ENCODE peak calls at places on chromosomes 5 and 9, in seven cellular contexts. One of them, this sample, is unnamed.

GRCh38 chr5:131302506-131302905 is 38.7 kb downstream of the CDC42SE2 start:
- DNase-seq in AG04450: no peak
- DNase-seq in heart left ventricle: no peak
- DNase-seq in GM23248: no peak
- DNase-seq in cardiac muscle cell: no peak
- DNase-seq in colonic mucosa: no peak
- DNase-seq in fibroblast of lung: no peak
- DNase-seq in this sample: no peak

GRCh38 chr5:104573979-104574709 is 1011.6 kb upstream of the NUDT12 start:
- DNase-seq in AG04450: no peak
- DNase-seq in heart left ventricle: no peak
- DNase-seq in GM23248: no peak
- DNase-seq in cardiac muscle cell: no peak
- DNase-seq in colonic mucosa: no peak
- DNase-seq in fibroblast of lung: no peak
- DNase-seq in this sample: peak; percentile 33

GRCh38 chr5:16957305-16958165 is 21.4 kb upstream of the MYO10 start:
- DNase-seq in AG04450: peak; percentile 88
- DNase-seq in heart left ventricle: no peak
- DNase-seq in GM23248: peak; percentile 94
- DNase-seq in cardiac muscle cell: no peak
- DNase-seq in colonic mucosa: no peak
- DNase-seq in fibroblast of lung: peak; percentile 79
- DNase-seq in this sample: no peak

GRCh38 chr5:132661231-132662003 is 3.4 kb downstream of the IL13 start:
- DNase-seq in AG04450: no peak
- DNase-seq in heart left ventricle: no peak
- DNase-seq in GM23248: peak; percentile 12
- DNase-seq in cardiac muscle cell: no peak
- DNase-seq in colonic mucosa: no peak
- DNase-seq in fibroblast of lung: no peak
- DNase-seq in this sample: no peak

GRCh38 chr5:72988769-72989168 is 32.9 kb downstream of the FCHO2 start:
- DNase-seq in AG04450: no peak
- DNase-seq in heart left ventricle: no peak
- DNase-seq in GM23248: no peak
- DNase-seq in cardiac muscle cell: no peak
- DNase-seq in colonic mucosa: no peak
- DNase-seq in fibroblast of lung: no peak
- DNase-seq in this sample: no peak

GRCh38 chr9:9914174-9914573 is 698.6 kb downstream of the PTPRD start:
- DNase-seq in AG04450: no peak
- DNase-seq in heart left ventricle: no peak
- DNase-seq in GM23248: no peak
- DNase-seq in cardiac muscle cell: no peak
- DNase-seq in colonic mucosa: no peak
- DNase-seq in fibroblast of lung: no peak
- DNase-seq in this sample: no peak

GRCh38 chr5:669111-669841 is 23.9 kb downstream of the TPPP start:
- DNase-seq in AG04450: no peak
- DNase-seq in heart left ventricle: no peak
- DNase-seq in GM23248: peak; percentile 42
- DNase-seq in cardiac muscle cell: peak; percentile 57
- DNase-seq in colonic mucosa: no peak
- DNase-seq in fibroblast of lung: no peak
- DNase-seq in this sample: no peak

GRCh38 chr9:89622933-89623861 is 18.4 kb downstream of the GADD45G start:
- DNase-seq in AG04450: no peak
- DNase-seq in heart left ventricle: no peak
- DNase-seq in GM23248: no peak
- DNase-seq in cardiac muscle cell: no peak
- DNase-seq in colonic mucosa: no peak
- DNase-seq in fibroblast of lung: no peak
- DNase-seq in this sample: peak; percentile 67

GRCh38 chr5:102341918-102342317 is 45.8 kb upstream of the SLCO4C1 start:
- DNase-seq in AG04450: no peak
- DNase-seq in heart left ventricle: no peak
- DNase-seq in GM23248: no peak
- DNase-seq in cardiac muscle cell: no peak
- DNase-seq in colonic mucosa: no peak
- DNase-seq in fibroblast of lung: no peak
- DNase-seq in this sample: peak; percentile 19

GRCh38 chr5:79547982-79548381 is 34.0 kb upstream of the HOMER1 start:
- DNase-seq in AG04450: no peak
- DNase-seq in heart left ventricle: no peak
- DNase-seq in GM23248: peak; percentile 19
- DNase-seq in cardiac muscle cell: no peak
- DNase-seq in colonic mucosa: no peak
- DNase-seq in fibroblast of lung: no peak
- DNase-seq in this sample: no peak

GRCh38 chr9:117448066-117448465 is 33.2 kb upstream of the ASTN2 start:
- DNase-seq in AG04450: no peak
- DNase-seq in heart left ventricle: no peak
- DNase-seq in GM23248: peak; percentile 20
- DNase-seq in cardiac muscle cell: no peak
- DNase-seq in colonic mucosa: no peak
- DNase-seq in fibroblast of lung: no peak
- DNase-seq in this sample: peak; percentile 32

GRCh38 chr9:104927216-104927911 is 591 bp downstream of the ABCA1 start:
- DNase-seq in AG04450: no peak
- DNase-seq in heart left ventricle: peak; percentile 67
- DNase-seq in GM23248: peak; percentile 63
- DNase-seq in cardiac muscle cell: peak; percentile 55
- DNase-seq in colonic mucosa: peak; percentile 57
- DNase-seq in fibroblast of lung: peak; percentile 44
- DNase-seq in this sample: no peak

GRCh38 chr9:19161257-19162025 is 34.1 kb upstream of the PLIN2 start:
- DNase-seq in AG04450: peak; percentile 81
- DNase-seq in heart left ventricle: no peak
- DNase-seq in GM23248: peak; percentile 95
- DNase-seq in cardiac muscle cell: no peak
- DNase-seq in colonic mucosa: peak; percentile 67
- DNase-seq in fibroblast of lung: peak; percentile 98
- DNase-seq in this sample: no peak

GRCh38 chr9:129501771-129502324 is 119.1 kb downstream of the C9orf50 start:
- DNase-seq in AG04450: no peak
- DNase-seq in heart left ventricle: peak; percentile 55
- DNase-seq in GM23248: peak; percentile 23
- DNase-seq in cardiac muscle cell: no peak
- DNase-seq in colonic mucosa: no peak
- DNase-seq in fibroblast of lung: no peak
- DNase-seq in this sample: no peak

GRCh38 chr5:27996665-27997064 is 958.3 kb upstream of the CDH9 start:
- DNase-seq in AG04450: no peak
- DNase-seq in heart left ventricle: no peak
- DNase-seq in GM23248: no peak
- DNase-seq in cardiac muscle cell: no peak
- DNase-seq in colonic mucosa: no peak
- DNase-seq in fibroblast of lung: no peak
- DNase-seq in this sample: no peak

GRCh38 chr9:30382271-30382670 is 2002.2 kb upstream of the ACO1 start:
- DNase-seq in AG04450: no peak
- DNase-seq in heart left ventricle: no peak
- DNase-seq in GM23248: no peak
- DNase-seq in cardiac muscle cell: peak; percentile 0
- DNase-seq in colonic mucosa: no peak
- DNase-seq in fibroblast of lung: no peak
- DNase-seq in this sample: peak; percentile 20

DNA sequence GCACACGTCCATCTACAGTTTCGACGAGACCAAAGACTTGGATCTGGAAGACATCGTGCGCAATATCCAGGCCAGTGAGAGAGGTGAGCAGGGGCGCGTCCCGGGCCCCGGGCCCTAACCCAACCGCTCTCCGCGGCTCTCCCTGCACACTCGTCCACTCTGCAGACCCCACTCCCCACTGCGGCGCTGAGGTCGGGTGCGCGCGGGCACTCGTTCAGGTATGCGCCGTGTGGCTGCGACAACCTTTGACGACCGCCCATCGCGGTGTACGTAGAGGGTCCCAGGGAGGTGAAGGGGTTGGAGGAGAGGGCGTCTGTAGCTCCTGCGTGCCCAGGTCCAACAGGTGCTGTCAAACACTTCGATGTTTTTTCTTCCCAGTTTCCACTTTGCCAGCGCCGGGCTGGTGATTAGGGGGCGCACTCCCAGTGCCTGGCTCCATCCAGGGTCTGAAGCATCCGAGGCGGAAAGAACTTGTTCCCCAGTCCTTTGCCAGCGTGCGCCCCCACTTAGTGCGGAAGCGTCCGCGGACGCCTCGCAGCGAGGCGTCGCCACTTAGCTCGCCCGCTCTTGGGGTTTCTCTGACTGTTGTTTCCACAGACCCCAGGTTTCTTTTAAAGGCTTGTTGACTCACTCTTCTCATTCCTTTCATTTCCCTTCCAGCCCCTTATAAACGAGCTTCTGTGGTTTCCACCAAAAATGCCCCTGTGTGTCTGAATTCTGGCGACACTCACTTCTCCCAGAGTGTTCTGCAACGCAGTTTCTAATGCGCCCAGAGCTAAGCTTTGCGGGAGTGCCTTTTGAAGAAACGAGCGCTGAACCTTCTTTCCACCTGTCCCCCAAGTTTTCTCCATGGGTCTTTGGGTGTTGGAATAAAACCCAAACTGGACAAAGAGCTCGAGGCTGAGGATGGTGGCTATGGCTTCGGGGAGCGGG is 1.6 kb downstream of the NPR3 start:
- DNase-seq in AG04450: no peak
- DNase-seq in heart left ventricle: no peak
- DNase-seq in GM23248: peak; percentile 64
- DNase-seq in cardiac muscle cell: no peak
- DNase-seq in colonic mucosa: no peak
- DNase-seq in fibroblast of lung: peak; percentile 34
- DNase-seq in this sample: no peak
- H3K27ac ChIP-seq in AG04450: no peak overlapping the region
- H3K27ac ChIP-seq in heart left ventricle: no peak overlapping the region
- H3K27ac ChIP-seq in GM23248: peak overlapping the region; percentile 86
- H3K27ac ChIP-seq in cardiac muscle cell: no peak overlapping the region
- H3K27ac ChIP-seq in colonic mucosa: no peak overlapping the region
- H3K27ac ChIP-seq in fibroblast of lung: no peak overlapping the region
- H3K27ac ChIP-seq in this sample: no peak overlapping the region

GRCh38 chr5:95730011-95730700 is 980 bp upstream of the RHOBTB3 start:
- DNase-seq in AG04450: no peak
- DNase-seq in heart left ventricle: no peak
- DNase-seq in GM23248: peak; percentile 43
- DNase-seq in cardiac muscle cell: no peak
- DNase-seq in colonic mucosa: no peak
- DNase-seq in fibroblast of lung: no peak
- DNase-seq in this sample: peak; percentile 6
- H3K27ac ChIP-seq in AG04450: peak overlapping the region; percentile 81
- H3K27ac ChIP-seq in heart left ventricle: peak overlapping the region; percentile 95
- H3K27ac ChIP-seq in GM23248: peak overlapping the region; percentile 87
- H3K27ac ChIP-seq in cardiac muscle cell: peak overlapping the region; percentile 96
- H3K27ac ChIP-seq in colonic mucosa: peak overlapping the region; percentile 84
- H3K27ac ChIP-seq in fibroblast of lung: peak overlapping the region; percentile 95
- H3K27ac ChIP-seq in this sample: peak overlapping the region; percentile 99

GRCh38 chr9:110103257-110103656 is 104.7 kb downstream of the C9orf152 start:
- DNase-seq in AG04450: no peak
- DNase-seq in heart left ventricle: no peak
- DNase-seq in GM23248: no peak
- DNase-seq in cardiac muscle cell: no peak
- DNase-seq in colonic mucosa: no peak
- DNase-seq in fibroblast of lung: no peak
- DNase-seq in this sample: no peak

GRCh38 chr9:110095238-110095637 is 112.7 kb downstream of the C9orf152 start:
- DNase-seq in AG04450: no peak
- DNase-seq in heart left ventricle: no peak
- DNase-seq in GM23248: no peak
- DNase-seq in cardiac muscle cell: no peak
- DNase-seq in colonic mucosa: no peak
- DNase-seq in fibroblast of lung: peak; percentile 85
- DNase-seq in this sample: no peak

GRCh38 chr9:110095776-110096175 is 112.2 kb downstream of the C9orf152 start:
- DNase-seq in AG04450: no peak
- DNase-seq in heart left ventricle: no peak
- DNase-seq in GM23248: peak; percentile 84
- DNase-seq in cardiac muscle cell: no peak
- DNase-seq in colonic mucosa: no peak
- DNase-seq in fibroblast of lung: peak; percentile 84
- DNase-seq in this sample: no peak

GRCh38 chr9:110101531-110102161 is 106.3 kb downstream of the C9orf152 start:
- DNase-seq in AG04450: no peak
- DNase-seq in heart left ventricle: no peak
- DNase-seq in GM23248: no peak
- DNase-seq in cardiac muscle cell: no peak
- DNase-seq in colonic mucosa: no peak
- DNase-seq in fibroblast of lung: peak; percentile 68
- DNase-seq in this sample: peak; percentile 98

DNA sequence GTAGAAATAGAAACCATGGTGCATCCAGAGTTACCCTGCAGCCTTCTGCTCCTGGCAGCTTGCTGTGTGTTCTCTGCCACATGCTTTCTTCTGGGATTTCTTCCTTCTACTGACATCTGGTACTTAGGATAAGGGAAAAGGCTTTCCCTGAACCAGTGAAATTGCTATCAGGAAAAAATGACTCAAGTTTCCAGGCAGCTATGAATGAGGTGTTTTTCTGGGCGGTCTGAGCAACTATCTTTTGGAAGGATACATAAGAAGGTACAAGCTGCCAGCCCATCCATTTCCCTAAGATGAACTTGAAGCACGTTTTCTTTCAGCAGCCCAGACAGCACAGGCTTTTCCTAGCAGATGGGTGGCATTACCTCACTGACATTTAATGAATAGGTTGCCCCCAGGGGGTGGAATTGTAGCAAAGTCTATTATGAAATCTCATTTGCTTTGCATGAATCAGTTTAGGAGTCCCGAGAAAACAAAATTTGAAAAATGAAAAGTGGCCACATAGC is 108.7 kb downstream of the C9orf152 start:
- DNase-seq in AG04450: no peak
- DNase-seq in heart left ventricle: no peak
- DNase-seq in GM23248: peak; percentile 93
- DNase-seq in cardiac muscle cell: no peak
- DNase-seq in colonic mucosa: no peak
- DNase-seq in fibroblast of lung: peak; percentile 76
- DNase-seq in this sample: peak; percentile 56
- H3K27ac ChIP-seq in AG04450: no peak overlapping the region
- H3K27ac ChIP-seq in heart left ventricle: no peak overlapping the region
- H3K27ac ChIP-seq in GM23248: peak overlapping the region; percentile 64
- H3K27ac ChIP-seq in cardiac muscle cell: peak overlapping the region; percentile 22
- H3K27ac ChIP-seq in colonic mucosa: no peak overlapping the region
- H3K27ac ChIP-seq in fibroblast of lung: peak overlapping the region; percentile 59
- H3K27ac ChIP-seq in this sample: peak overlapping the region; percentile 3

GRCh38 chr9:13284011-13284410 is 4.5 kb upstream of the MPDZ start:
- DNase-seq in AG04450: no peak
- DNase-seq in heart left ventricle: no peak
- DNase-seq in GM23248: no peak
- DNase-seq in cardiac muscle cell: no peak
- DNase-seq in colonic mucosa: no peak
- DNase-seq in fibroblast of lung: no peak
- DNase-seq in this sample: no peak

GRCh38 chr9:13278368-13279246 is 885 bp downstream of the MPDZ start:
- DNase-seq in AG04450: no peak
- DNase-seq in heart left ventricle: peak; percentile 74
- DNase-seq in GM23248: peak; percentile 81
- DNase-seq in cardiac muscle cell: peak; percentile 63
- DNase-seq in colonic mucosa: peak; percentile 20
- DNase-seq in fibroblast of lung: peak; percentile 67
- DNase-seq in this sample: peak; percentile 73

GRCh38 chr9:13282998-13283397 is 3.5 kb upstream of the MPDZ start:
- DNase-seq in AG04450: no peak
- DNase-seq in heart left ventricle: no peak
- DNase-seq in GM23248: peak; percentile 34
- DNase-seq in cardiac muscle cell: no peak
- DNase-seq in colonic mucosa: no peak
- DNase-seq in fibroblast of lung: no peak
- DNase-seq in this sample: no peak

GRCh38 chr9:13279284-13280162 is at the start of gene MPDZ:
- DNase-seq in AG04450: no peak
- DNase-seq in heart left ventricle: peak; percentile 83
- DNase-seq in GM23248: peak; percentile 85
- DNase-seq in cardiac muscle cell: peak; percentile 86
- DNase-seq in colonic mucosa: peak; percentile 18
- DNase-seq in fibroblast of lung: peak; percentile 67
- DNase-seq in this sample: peak; percentile 74

GRCh38 chr9:13281356-13282016 is 2.0 kb upstream of the MPDZ start:
- DNase-seq in AG04450: no peak
- DNase-seq in heart left ventricle: no peak
- DNase-seq in GM23248: no peak
- DNase-seq in cardiac muscle cell: peak; percentile 11
- DNase-seq in colonic mucosa: no peak
- DNase-seq in fibroblast of lung: no peak
- DNase-seq in this sample: no peak
- H3K27ac ChIP-seq in AG04450: no peak overlapping the region
- H3K27ac ChIP-seq in heart left ventricle: no peak overlapping the region
- H3K27ac ChIP-seq in GM23248: no peak overlapping the region
- H3K27ac ChIP-seq in cardiac muscle cell: no peak overlapping the region
- H3K27ac ChIP-seq in colonic mucosa: no peak overlapping the region
- H3K27ac ChIP-seq in fibroblast of lung: no peak overlapping the region
- H3K27ac ChIP-seq in this sample: no peak overlapping the region

This sample was measured in SJCRH30.